ENCODE peak calls at places on chromosomes 13 and 19, in six cellular contexts. One of them, this sample, is unnamed.

GRCh38 chr19:7900931-7901330 is 2.7 kb upstream of the MAP2K7 start:
- DNase-seq in GM20000: no peak
- DNase-seq in brain microvascular endothelial cell: no peak
- DNase-seq in cardiac muscle cell: no peak
- DNase-seq in fibroblast of mammary gland: no peak
- DNase-seq in kidney epithelial cell: no peak
- DNase-seq in this sample: no peak

GRCh38 chr13:24670927-24671326 is 9.3 kb upstream of the ATP12A start:
- DNase-seq in GM20000: no peak
- DNase-seq in brain microvascular endothelial cell: peak; percentile 9
- DNase-seq in cardiac muscle cell: peak; percentile 23
- DNase-seq in fibroblast of mammary gland: no peak
- DNase-seq in kidney epithelial cell: no peak
- DNase-seq in this sample: peak; percentile 39

GRCh38 chr19:30070198-30070969 is 128.3 kb downstream of the URI1 start:
- DNase-seq in GM20000: no peak
- DNase-seq in brain microvascular endothelial cell: no peak
- DNase-seq in cardiac muscle cell: no peak
- DNase-seq in fibroblast of mammary gland: no peak
- DNase-seq in kidney epithelial cell: no peak
- DNase-seq in this sample: no peak

GRCh38 chr13:110135977-110136597 is 170.9 kb downstream of the COL4A1 start:
- DNase-seq in GM20000: no peak
- DNase-seq in brain microvascular endothelial cell: no peak
- DNase-seq in cardiac muscle cell: no peak
- DNase-seq in fibroblast of mammary gland: no peak
- DNase-seq in kidney epithelial cell: no peak
- DNase-seq in this sample: no peak

GRCh38 chr19:1526979-1527649 is 3.2 kb downstream of the PLK5 start:
- DNase-seq in GM20000: no peak
- DNase-seq in brain microvascular endothelial cell: no peak
- DNase-seq in cardiac muscle cell: no peak
- DNase-seq in fibroblast of mammary gland: no peak
- DNase-seq in kidney epithelial cell: no peak
- DNase-seq in this sample: no peak

GRCh38 chr19:53521373-53522202 is 16.4 kb upstream of the ZNF331 start:
- DNase-seq in GM20000: no peak
- DNase-seq in brain microvascular endothelial cell: no peak
- DNase-seq in cardiac muscle cell: no peak
- DNase-seq in fibroblast of mammary gland: no peak
- DNase-seq in kidney epithelial cell: no peak
- DNase-seq in this sample: no peak

GRCh38 chr13:26051231-26052135 is at the start of gene SHISA2:
- DNase-seq in GM20000: peak; percentile 67
- DNase-seq in brain microvascular endothelial cell: no peak
- DNase-seq in cardiac muscle cell: peak; percentile 74
- DNase-seq in fibroblast of mammary gland: peak; percentile 17
- DNase-seq in kidney epithelial cell: no peak
- DNase-seq in this sample: no peak

GRCh38 chr13:59360108-59360507 is 803.6 kb downstream of the DIAPH3 start:
- DNase-seq in GM20000: no peak
- DNase-seq in brain microvascular endothelial cell: no peak
- DNase-seq in cardiac muscle cell: peak; percentile 57
- DNase-seq in fibroblast of mammary gland: no peak
- DNase-seq in kidney epithelial cell: no peak
- DNase-seq in this sample: no peak

GRCh38 chr13:52599853-52600603 is 42.2 kb upstream of the HNRNPA1L2 start:
- DNase-seq in GM20000: peak; percentile 52
- DNase-seq in brain microvascular endothelial cell: no peak
- DNase-seq in cardiac muscle cell: peak; percentile 53
- DNase-seq in fibroblast of mammary gland: peak; percentile 21
- DNase-seq in kidney epithelial cell: no peak
- DNase-seq in this sample: no peak

GRCh38 chr19:16801599-16801998 is 27.6 kb upstream of the SIN3B start:
- DNase-seq in GM20000: no peak
- DNase-seq in brain microvascular endothelial cell: peak; percentile 40
- DNase-seq in cardiac muscle cell: peak; percentile 47
- DNase-seq in fibroblast of mammary gland: peak; percentile 89
- DNase-seq in kidney epithelial cell: peak; percentile 9
- DNase-seq in this sample: peak; percentile 35

GRCh38 chr13:38180100-38180499 is 169.6 kb upstream of the UFM1 start:
- DNase-seq in GM20000: no peak
- DNase-seq in brain microvascular endothelial cell: peak; percentile 0
- DNase-seq in cardiac muscle cell: peak; percentile 46
- DNase-seq in fibroblast of mammary gland: peak; percentile 58
- DNase-seq in kidney epithelial cell: no peak
- DNase-seq in this sample: peak; percentile 7

GRCh38 chr13:28489975-28490550 is 4.9 kb downstream of the FLT1 start:
- DNase-seq in GM20000: no peak
- DNase-seq in brain microvascular endothelial cell: no peak
- DNase-seq in cardiac muscle cell: no peak
- DNase-seq in fibroblast of mammary gland: no peak
- DNase-seq in kidney epithelial cell: no peak
- DNase-seq in this sample: no peak

GRCh38 chr19:14555918-14556661 is 15.8 kb downstream of the NDUFB7 start:
- DNase-seq in GM20000: no peak
- DNase-seq in brain microvascular endothelial cell: peak; percentile 65
- DNase-seq in cardiac muscle cell: peak; percentile 12
- DNase-seq in fibroblast of mammary gland: peak; percentile 24
- DNase-seq in kidney epithelial cell: no peak
- DNase-seq in this sample: peak; percentile 65

GRCh38 chr19:18514800-18515682 is 6.8 kb downstream of the ELL start:
- DNase-seq in GM20000: no peak
- DNase-seq in brain microvascular endothelial cell: peak; percentile 86
- DNase-seq in cardiac muscle cell: peak; percentile 87
- DNase-seq in fibroblast of mammary gland: peak; percentile 74
- DNase-seq in kidney epithelial cell: peak; percentile 37
- DNase-seq in this sample: peak; percentile 32

GRCh38 chr13:69180025-69180424 is 927.6 kb upstream of the ATXN8OS start:
- DNase-seq in GM20000: no peak
- DNase-seq in brain microvascular endothelial cell: no peak
- DNase-seq in cardiac muscle cell: no peak
- DNase-seq in fibroblast of mammary gland: no peak
- DNase-seq in kidney epithelial cell: no peak
- DNase-seq in this sample: no peak

GRCh38 chr19:14369399-14370168 is 11.7 kb upstream of the ADGRE5 start:
- DNase-seq in GM20000: peak; percentile 40
- DNase-seq in brain microvascular endothelial cell: peak; percentile 32
- DNase-seq in cardiac muscle cell: peak; percentile 63
- DNase-seq in fibroblast of mammary gland: peak; percentile 63
- DNase-seq in kidney epithelial cell: no peak
- DNase-seq in this sample: no peak

GRCh38 chr19:40571831-40572495 is 4.7 kb upstream of the SHKBP1 start:
- DNase-seq in GM20000: no peak
- DNase-seq in brain microvascular endothelial cell: no peak
- DNase-seq in cardiac muscle cell: no peak
- DNase-seq in fibroblast of mammary gland: no peak
- DNase-seq in kidney epithelial cell: no peak
- DNase-seq in this sample: no peak

GRCh38 chr19:1251233-1251502 is 2.8 kb downstream of the MIDN start:
- DNase-seq in GM20000: peak; percentile 53
- DNase-seq in brain microvascular endothelial cell: peak; percentile 49
- DNase-seq in cardiac muscle cell: peak; percentile 82
- DNase-seq in fibroblast of mammary gland: peak; percentile 65
- DNase-seq in kidney epithelial cell: no peak
- DNase-seq in this sample: peak; percentile 50

GRCh38 chr19:48858984-48859710 is 9.3 kb downstream of the PLEKHA4 start:
- DNase-seq in GM20000: peak; percentile 78
- DNase-seq in brain microvascular endothelial cell: no peak
- DNase-seq in cardiac muscle cell: no peak
- DNase-seq in fibroblast of mammary gland: no peak
- DNase-seq in kidney epithelial cell: no peak
- DNase-seq in this sample: no peak

GRCh38 chr13:42355118-42355840 is 83.3 kb downstream of the AKAP11 start:
- DNase-seq in GM20000: peak; percentile 47
- DNase-seq in brain microvascular endothelial cell: no peak
- DNase-seq in cardiac muscle cell: no peak
- DNase-seq in fibroblast of mammary gland: no peak
- DNase-seq in kidney epithelial cell: no peak
- DNase-seq in this sample: no peak

DNA sequence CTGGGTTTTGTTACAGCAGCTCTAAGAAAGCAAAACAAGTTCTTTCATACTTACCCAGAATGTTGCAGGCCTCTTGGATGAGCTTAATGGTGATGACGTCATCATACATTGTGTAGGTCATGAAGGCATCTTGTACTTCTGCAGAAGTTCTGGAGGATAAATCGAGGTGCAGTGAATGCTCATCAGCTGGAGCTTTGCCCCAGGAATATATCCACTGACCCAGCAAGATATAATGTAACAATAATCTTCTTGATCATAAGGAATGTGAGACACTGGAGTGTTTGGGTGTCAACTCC is 63.0 kb downstream of the C13orf42 start:
- DNase-seq in GM20000: no peak
- DNase-seq in brain microvascular endothelial cell: no peak
- DNase-seq in cardiac muscle cell: no peak
- DNase-seq in fibroblast of mammary gland: no peak
- DNase-seq in kidney epithelial cell: no peak
- DNase-seq in this sample: no peak
- TF ChIP-seq CTCF in GM20000: no peak
- TF ChIP-seq CTCF in brain microvascular endothelial cell: no peak
- TF ChIP-seq CTCF in cardiac muscle cell: no peak
- TF ChIP-seq CTCF in fibroblast of mammary gland: no peak
- TF ChIP-seq CTCF in kidney epithelial cell: no peak
- TF ChIP-seq CTCF in this sample: no peak

GRCh38 chr13:50805805-50806204 is 37.7 kb downstream of the DLEU7 start:
- DNase-seq in GM20000: no peak
- DNase-seq in brain microvascular endothelial cell: no peak
- DNase-seq in cardiac muscle cell: peak; percentile 34
- DNase-seq in fibroblast of mammary gland: peak; percentile 32
- DNase-seq in kidney epithelial cell: no peak
- DNase-seq in this sample: no peak
- TF ChIP-seq CTCF in GM20000: no peak
- TF ChIP-seq CTCF in brain microvascular endothelial cell: no peak
- TF ChIP-seq CTCF in cardiac muscle cell: peak; percentile 7
- TF ChIP-seq CTCF in fibroblast of mammary gland: no peak
- TF ChIP-seq CTCF in kidney epithelial cell: no peak
- TF ChIP-seq CTCF in this sample: peak; percentile 46

GRCh38 chr19:55486043-55486970 is 1.3 kb downstream of the NAT14 start:
- DNase-seq in GM20000: peak; percentile 51
- DNase-seq in brain microvascular endothelial cell: no peak
- DNase-seq in cardiac muscle cell: no peak
- DNase-seq in fibroblast of mammary gland: peak; percentile 61
- DNase-seq in kidney epithelial cell: no peak
- DNase-seq in this sample: no peak
- TF ChIP-seq CTCF in GM20000: no peak
- TF ChIP-seq CTCF in brain microvascular endothelial cell: no peak
- TF ChIP-seq CTCF in cardiac muscle cell: peak; percentile 16
- TF ChIP-seq CTCF in fibroblast of mammary gland: peak; percentile 46
- TF ChIP-seq CTCF in kidney epithelial cell: peak; percentile 34
- TF ChIP-seq CTCF in this sample: no peak

GRCh38 chr13:112443191-112444000 is 67.2 kb downstream of the SPACA7 start:
- DNase-seq in GM20000: no peak
- DNase-seq in brain microvascular endothelial cell: no peak
- DNase-seq in cardiac muscle cell: no peak
- DNase-seq in fibroblast of mammary gland: no peak
- DNase-seq in kidney epithelial cell: no peak
- DNase-seq in this sample: no peak
- TF ChIP-seq CTCF in GM20000: peak; percentile 51
- TF ChIP-seq CTCF in brain microvascular endothelial cell: peak; percentile 59
- TF ChIP-seq CTCF in cardiac muscle cell: peak; percentile 34
- TF ChIP-seq CTCF in fibroblast of mammary gland: peak; percentile 41
- TF ChIP-seq CTCF in kidney epithelial cell: peak; percentile 51
- TF ChIP-seq CTCF in this sample: no peak

This sample was measured in HFFc6.